ENCODE peak calls at places on chromosome 14, in five cellular contexts. M is GM20000; H is upper lobe of right lung; V is cardiac muscle cell; U is CD8-positive, alpha-beta T cell. D is an unnamed sample.

GRCh38 chr14:85536835-85537195 is 6.9 kb downstream of the FLRT2 start:
- DNase-seq in M (no peak), H (no peak), V (no peak), U (no peak), D (peak)

GRCh38 chr14:20782280-20782890 is 1.3 kb downstream of the RNASE6 start:
- DNase-seq in M (no peak), H (no peak), V (no peak), U (no peak), D (no peak)

GRCh38 chr14:35971965-35972630 is 146.0 kb downstream of the BRMS1L start:
- DNase-seq in M (no peak), H (no peak), V (no peak), U (no peak), D (no peak)

GRCh38 chr14:54087376-54087775 is 130.8 kb upstream of the BMP4 start:
- DNase-seq in M (no peak), H (no peak), V (no peak), U (no peak), D (no peak)

GRCh38 chr14:73696466-73697390 is 17.5 kb downstream of the PNMA1 start:
- DNase-seq in M (peak), H (no peak), V (no peak), U (no peak), D (peak)

GRCh38 chr14:102616318-102616717 is 23.9 kb downstream of the RCOR1 start:
- DNase-seq in M (no peak), H (no peak), V (no peak), U (no peak), D (no peak)

GRCh38 chr14:22106700-22107697 is 433.4 kb upstream of the OR4E1 start:
- DNase-seq in M (no peak), H (no peak), V (no peak), U (no peak), D (no peak)

GRCh38 chr14:65847065-65847847 is 434.7 kb downstream of the FUT8 start:
- DNase-seq in M (peak), H (no peak), V (no peak), U (peak), D (no peak)

GRCh38 chr14:83467811-83468210 is 1934.2 kb upstream of the SEL1L start:
- DNase-seq in M (no peak), H (no peak), V (no peak), U (no peak), D (no peak)

GRCh38 chr14:104151546-104152245 is 13.3 kb downstream of the KIF26A start:
- DNase-seq in M (no peak), H (no peak), V (no peak), U (no peak), D (no peak)

GRCh38 chr14:104151028-104151385 is 12.6 kb downstream of the KIF26A start:
- DNase-seq in M (no peak), H (no peak), V (no peak), U (no peak), D (no peak)

GRCh38 chr14:104149278-104149595 is 10.8 kb downstream of the KIF26A start:
- DNase-seq in M (no peak), H (no peak), V (no peak), U (no peak), D (no peak)

GRCh38 chr14:104149617-104150141 is 11.3 kb downstream of the KIF26A start:
- DNase-seq in M (no peak), H (no peak), V (peak), U (no peak), D (no peak)

GRCh38 chr14:104150201-104151027 is 12.0 kb downstream of the KIF26A start:
- DNase-seq in M (no peak), H (no peak), V (peak), U (no peak), D (peak)
- TF ChIP-seq CTCF in M (no peak), H (no peak), V (peak), U (no peak), D (peak)

DNA sequence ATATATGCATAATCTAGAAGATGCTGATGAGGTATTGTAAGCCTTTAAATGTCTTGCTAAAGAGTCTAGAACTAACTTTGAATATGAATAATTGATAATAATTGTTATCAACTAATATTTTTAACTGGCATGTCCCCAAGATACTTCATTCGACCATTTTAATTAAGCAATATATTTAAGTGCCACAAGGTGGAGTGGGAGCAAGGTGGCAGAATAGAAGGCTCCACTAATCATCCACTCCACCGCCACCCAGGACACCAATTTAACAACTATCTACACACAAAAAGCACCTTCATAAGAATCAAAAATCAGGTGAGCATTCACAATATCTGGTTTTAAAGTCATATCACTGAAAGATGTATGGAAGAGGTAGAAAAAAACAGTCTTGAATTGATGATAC is 409.6 kb downstream of the SEC23A start:
- DNase-seq in M (no peak), H (no peak), V (no peak), U (no peak), D (no peak)
- TF ChIP-seq CTCF in M (no peak), H (no peak), V (no peak), U (no peak), D (no peak)

GRCh38 chr14:23339506-23340268 is 13.0 kb downstream of the SLC22A17 start:
- DNase-seq in M (no peak), H (no peak), V (no peak), U (no peak), D (no peak)
- TF ChIP-seq CTCF in M (no peak), H (no peak), V (no peak), U (no peak), D (no peak)

GRCh38 chr14:39109893-39110715 is 4.0 kb upstream of the GEMIN2 start:
- DNase-seq in M (peak), H (no peak), V (no peak), U (no peak), D (no peak)

GRCh38 chr14:39102265-39102968 is 618 bp downstream of the SEC23A start:
- DNase-seq in M (no peak), H (no peak), V (no peak), U (no peak), D (peak)

GRCh38 chr14:39102969-39103957 is at the start of gene SEC23A:
- DNase-seq in M (peak), H (peak), V (peak), U (peak), D (peak)

GRCh38 chr14:39108791-39109190 is 5.3 kb upstream of the GEMIN2 start:
- DNase-seq in M (no peak), H (no peak), V (no peak), U (no peak), D (no peak)

GRCh38 chr14:39107624-39108023 is 4.6 kb upstream of the SEC23A start:
- DNase-seq in M (peak), H (no peak), V (peak), U (no peak), D (peak)
- TF ChIP-seq CTCF in M (peak), H (peak), V (peak), U (peak), D (peak)

GRCh38 chr14:104144911-104145825 is 6.8 kb downstream of the KIF26A start:
- DNase-seq in M (no peak), H (peak), V (no peak), U (no peak), D (no peak)

GRCh38 chr14:104148433-104149277 is 10.3 kb downstream of the KIF26A start:
- DNase-seq in M (no peak), H (no peak), V (no peak), U (no peak), D (no peak)

GRCh38 chr14:104145826-104146642 is 7.6 kb downstream of the KIF26A start:
- DNase-seq in M (no peak), H (peak), V (no peak), U (no peak), D (no peak)

GRCh38 chr14:104147346-104148125 is 9.1 kb downstream of the KIF26A start:
- DNase-seq in M (no peak), H (peak), V (no peak), U (no peak), D (no peak)

DNA sequence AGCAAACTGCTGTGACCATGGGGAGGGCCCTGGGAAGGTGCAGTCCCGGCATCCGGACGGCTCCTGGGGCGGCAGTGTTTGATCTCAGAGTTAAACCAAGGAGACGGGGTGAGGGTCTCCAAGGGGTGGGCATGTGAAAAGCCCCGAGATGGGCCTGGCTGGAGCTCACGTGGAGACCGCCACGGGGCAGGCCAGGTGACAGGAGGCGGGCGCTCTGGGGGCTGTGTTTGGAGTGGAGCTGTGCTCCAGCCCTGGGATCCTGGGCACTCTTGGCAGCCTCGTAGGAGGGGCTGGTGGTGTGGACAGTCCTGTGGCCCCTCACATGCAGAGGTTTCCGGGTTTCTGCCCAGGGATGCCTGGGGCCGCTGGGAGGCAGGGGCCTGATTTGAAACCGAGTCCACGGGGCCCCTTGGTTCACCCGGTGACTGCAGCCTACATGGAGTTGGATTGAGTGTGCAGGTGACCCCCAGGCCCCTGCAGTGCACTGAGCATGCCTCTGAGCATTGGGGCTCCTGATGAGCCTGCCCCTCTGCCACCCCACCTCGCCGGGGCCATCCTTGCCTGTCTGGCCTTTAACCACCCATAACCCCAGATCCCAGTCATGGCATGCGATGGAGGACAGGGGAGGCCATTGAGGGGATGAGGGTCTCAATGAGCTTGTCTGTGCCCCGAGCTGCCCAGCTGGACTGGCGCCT is 8.4 kb downstream of the KIF26A start:
- DNase-seq in M (no peak), H (peak), V (no peak), U (no peak), D (no peak)
- TF ChIP-seq CTCF in M (no peak), H (no peak), V (no peak), U (no peak), D (no peak)

GRCh38 chr14:69288001-69288771 is 28.2 kb downstream of the GALNT16 start:
- DNase-seq in M (no peak), H (no peak), V (peak), U (no peak), D (peak)

GRCh38 chr14:69288956-69289705 is 29.2 kb downstream of the GALNT16 start:
- DNase-seq in M (no peak), H (peak), V (no peak), U (no peak), D (peak)

GRCh38 chr14:69285661-69286255 is 25.8 kb downstream of the GALNT16 start:
- DNase-seq in M (no peak), H (no peak), V (no peak), U (no peak), D (no peak)

GRCh38 chr14:69289811-69290520 is 30.0 kb downstream of the GALNT16 start:
- DNase-seq in M (no peak), H (no peak), V (no peak), U (no peak), D (peak)

DNA sequence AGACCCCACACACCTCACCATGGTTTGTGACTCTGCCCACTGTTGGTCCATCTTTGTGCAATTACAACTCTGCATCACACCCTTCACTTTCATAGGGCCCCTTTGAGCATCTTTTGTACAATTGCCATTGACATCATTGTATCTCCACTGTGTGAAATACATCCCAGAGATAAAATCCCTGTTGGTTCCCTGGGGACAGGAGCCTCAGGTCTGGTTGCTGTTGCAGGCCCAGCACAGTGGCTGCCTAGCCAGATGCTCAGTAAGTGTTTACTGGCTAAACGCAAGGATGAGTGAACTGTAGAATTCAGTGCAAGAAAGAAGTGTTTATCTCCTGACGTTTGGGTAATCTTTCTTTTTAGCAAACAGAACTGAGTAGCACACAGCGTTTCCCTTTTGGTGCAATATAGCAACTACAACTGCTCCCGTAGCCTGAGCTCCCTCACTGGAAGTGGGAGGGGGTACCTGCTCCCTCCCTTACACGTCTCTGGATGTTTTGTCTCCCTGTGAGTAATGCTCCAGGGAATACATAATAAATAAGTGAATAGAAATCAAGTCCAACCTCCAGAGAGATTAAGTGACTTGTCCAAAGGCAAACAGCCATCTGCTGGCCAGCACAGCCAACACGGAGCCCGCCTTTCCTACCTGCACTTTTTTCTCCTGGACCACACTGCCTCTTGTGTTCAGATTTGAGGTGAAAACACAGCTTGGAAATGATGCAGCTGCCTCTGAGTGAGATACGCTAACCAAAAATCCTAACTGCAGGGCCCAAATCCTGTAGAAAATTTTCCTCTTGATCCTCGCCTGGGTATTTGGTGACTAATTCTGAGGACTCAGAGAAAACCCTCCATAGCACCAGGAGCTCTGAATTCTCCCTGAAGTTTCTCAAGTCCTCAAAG is 27.4 kb downstream of the GALNT16 start:
- DNase-seq in M (no peak), H (no peak), V (no peak), U (no peak), D (peak)
- TF ChIP-seq CTCF in M (no peak), H (no peak), V (no peak), U (no peak), D (no peak)